ENCODE peak calls at places on chromosomes 12 and 14, in ten cellular contexts. S, H, P, O, J, B, V, I, Q and Y are unnamed samples.
A peak's percentile ranks its signal among the peaks of the same experiment; 100 is the strongest.

GRCh38 chr12:105667880-105668279 is 337.4 kb downstream of the C12orf75 start:
- DNase-seq in P (no peak), S (no peak), Q (no peak), H (no peak), B (peak; percentile 5), V (no peak), O (no peak), I (no peak), J (no peak), Y (no peak)

GRCh38 chr12:95182868-95183415 is 34.3 kb downstream of the FGD6 start:
- DNase-seq in O (peak; percentile 77), Q (no peak), P (no peak), I (no peak), V (peak; percentile 68), J (no peak), B (peak; percentile 62), S (no peak), H (no peak), Y (no peak)

GRCh38 chr12:67667276-67668073 is 18.9 kb downstream of the DYRK2 start:
- DNase-seq in S (no peak), I (no peak), P (no peak), J (peak; percentile 25), H (no peak), B (peak; percentile 75), V (no peak), O (peak; percentile 53), Q (no peak), Y (no peak)

GRCh38 chr12:26319511-26319910 is 124.1 kb downstream of the SSPN start:
- DNase-seq in Q (no peak), I (no peak), J (no peak), V (no peak), P (no peak), S (no peak), B (peak; percentile 97), O (peak; percentile 95), H (no peak), Y (peak; percentile 63)

GRCh38 chr12:116693259-116694227 is 44.3 kb downstream of the SPRING1 start:
- DNase-seq in O (no peak), B (no peak), H (no peak), P (no peak), I (peak; percentile 93), V (no peak), J (no peak), S (no peak), Q (peak; percentile 63), Y (peak; percentile 68)

GRCh38 chr14:61179776-61180398 is 101.3 kb downstream of the TMEM30B start:
- DNase-seq in S (no peak), O (peak; percentile 63), Q (no peak), H (no peak), V (no peak), P (no peak), B (no peak), I (no peak), J (no peak), Y (no peak)

GRCh38 chr12:24396266-24396665 is 446.8 kb upstream of the SOX5 start:
- DNase-seq in H (no peak), B (no peak), S (no peak), J (peak; percentile 35), O (no peak), Q (peak; percentile 41), I (no peak), P (no peak), V (no peak), Y (no peak)

GRCh38 chr14:98210045-98210678 is 1061.8 kb downstream of the BCL11B start:
- DNase-seq in V (peak; percentile 60), B (no peak), O (no peak), Q (no peak), I (no peak), P (no peak), H (peak; percentile 30), J (no peak), S (no peak), Y (no peak)